ENCODE peak calls at places on chromosomes 2 and 18, in six cellular contexts. F is fibroblast of mammary gland, T is PC-9, H is A549, P is cardiac fibroblast, E is OCI-LY7. L is an unnamed sample.

GRCh38 chr2:106649306-106649705 is 162.1 kb downstream of the CD8B2 start:
- DNase-seq in F (no peak), H (no peak), E (no peak), P (no peak), T (no peak), L (no peak)

GRCh38 chr2:9135804-9136558 is 70.6 kb upstream of the ASAP2 start:
- DNase-seq in E (no peak), T (no peak), F (no peak), P (peak), H (no peak), L (peak)

GRCh38 chr2:217249490-217250451 is 389.9 kb upstream of the TNP1 start:
- DNase-seq in H (no peak), F (no peak), E (no peak), P (no peak), T (no peak), L (no peak)

GRCh38 chr2:229419158-229419557 is 148.1 kb upstream of the PID1 start:
- DNase-seq in P (peak), H (no peak), F (peak), T (no peak), E (no peak), L (peak)

GRCh38 chr2:36650031-36650430 is 46.5 kb upstream of the VIT start:
- DNase-seq in T (peak), H (peak), P (peak), E (peak), F (peak), L (peak)

GRCh38 chr2:145939949-145940348 is 1420.0 kb upstream of the ZEB2 start:
- DNase-seq in E (no peak), H (no peak), T (no peak), F (no peak), P (no peak), L (no peak)

GRCh38 chr18:58362027-58362575 is 266.8 kb downstream of the ALPK2 start:
- DNase-seq in H (peak), P (peak), T (no peak), F (peak), E (no peak), L (peak)

GRCh38 chr18:32383040-32383819 is 87.5 kb downstream of the GAREM1 start:
- DNase-seq in T (peak), F (peak), E (no peak), H (peak), P (peak), L (peak)

GRCh38 chr2:46286715-46287114 is 10.5 kb upstream of the EPAS1 start:
- DNase-seq in F (no peak), E (no peak), T (peak), P (no peak), H (no peak), L (no peak)

GRCh38 chr2:61952291-61952690 is 46.8 kb downstream of the COMMD1 start:
- DNase-seq in E (no peak), H (no peak), F (peak), T (no peak), P (peak), L (no peak)
- H3K4me3 ChIP-seq in E (no peak), H (no peak), F (no peak), T (no peak), P (no peak), L (no peak)

GRCh38 chr18:53380063-53380639 is 844.3 kb downstream of the MBD2 start:
- DNase-seq in H (peak), P (peak), F (peak), E (peak), T (no peak), L (no peak)
- TF ChIP-seq CTCF in H (peak), P (peak), F (peak), E (peak), T (peak), L (no peak)

GRCh38 chr2:121902616-121903015 is 147.2 kb downstream of the TSN start:
- DNase-seq in P (no peak), F (no peak), H (no peak), E (no peak), T (no peak), L (no peak)

GRCh38 chr2:121905201-121905600 is 149.8 kb downstream of the TSN start:
- DNase-seq in H (no peak), P (no peak), F (no peak), E (no peak), T (no peak), L (no peak)

GRCh38 chr2:121902171-121902591 is 146.7 kb downstream of the TSN start:
- DNase-seq in H (no peak), T (no peak), P (peak), E (no peak), F (peak), L (no peak)

GRCh38 chr2:121904656-121905055 is 149.2 kb downstream of the TSN start:
- DNase-seq in E (no peak), F (no peak), P (no peak), H (no peak), T (no peak), L (no peak)

GRCh38 chr2:121903037-121903689 is 147.7 kb downstream of the TSN start:
- DNase-seq in F (no peak), T (no peak), H (no peak), E (no peak), P (peak), L (no peak)
- H3K4me3 ChIP-seq in F (peak), T (no peak), H (no peak), E (no peak), P (peak), L (no peak)

DNA sequence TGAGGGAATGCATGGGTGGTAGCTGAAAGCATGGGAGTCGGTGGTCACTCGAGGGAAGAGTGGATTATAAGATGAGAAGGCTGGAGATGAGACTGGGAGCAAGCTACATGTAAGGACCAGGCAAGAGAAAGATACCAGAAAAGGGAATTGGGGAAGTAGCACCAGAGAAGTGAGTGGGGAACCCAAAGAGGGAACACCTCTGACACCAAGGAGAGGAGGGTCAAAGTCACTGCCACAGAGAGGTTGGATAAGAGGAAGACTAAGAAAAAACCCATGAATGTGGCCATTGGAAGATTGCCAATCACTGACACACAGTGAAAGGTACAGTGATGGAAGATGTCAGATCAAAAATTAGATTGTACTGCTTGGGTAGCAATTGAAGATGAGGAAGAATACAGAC is 473.9 kb downstream of the BCL11A start:
- DNase-seq in T (no peak), P (no peak), E (no peak), F (no peak), H (no peak), L (no peak)
- TF ChIP-seq CTCF in T (no peak), P (no peak), E (no peak), F (no peak), H (no peak), L (no peak)

GRCh38 chr2:13212115-13212514 is 495.4 kb downstream of the TRIB2 start:
- DNase-seq in H (no peak), E (no peak), F (no peak), P (no peak), T (no peak), L (no peak)
- H3K4me3 ChIP-seq in H (no peak), E (no peak), F (no peak), P (no peak), T (no peak), L (no peak)

L was measured in fibroblast of the aortic adventitia.